ENCODE peak calls at places on chromosomes 7 and 10, in six cellular contexts. K, R, P, T, L and J are unnamed samples.

GRCh38 chr10:114458955-114459354 is 54.7 kb upstream of the AFAP1L2 start:
- DNase-seq in T (peak; percentile 68), K (no peak), R (peak; percentile 40), P (no peak), L (no peak), J (peak; percentile 84)

GRCh38 chr10:44998146-44998631 is 2.5 kb upstream of the ZNF22 start:
- DNase-seq in R (no peak), L (peak; percentile 25), T (peak; percentile 75), P (no peak), K (no peak), J (peak; percentile 89)

GRCh38 chr10:9035355-9035754 is 980.9 kb downstream of the GATA3 start:
- DNase-seq in T (no peak), P (no peak), K (no peak), L (no peak), R (no peak), J (no peak)

GRCh38 chr10:21758239-21758638 is 224.2 kb downstream of the MLLT10 start:
- DNase-seq in K (no peak), P (no peak), R (no peak), L (no peak), T (no peak), J (no peak)

GRCh38 chr10:89540550-89540949 is 5.2 kb upstream of the SLC16A12 start:
- DNase-seq in P (no peak), K (no peak), L (no peak), T (no peak), R (no peak), J (no peak)

GRCh38 chr10:29669149-29669548 is 34.4 kb upstream of the SVIL start:
- DNase-seq in K (no peak), T (no peak), P (no peak), L (no peak), R (no peak), J (no peak)

GRCh38 chr10:128095023-128095752 is 31.0 kb downstream of the MKI67 start:
- DNase-seq in R (no peak), P (no peak), K (no peak), L (no peak), T (no peak), J (no peak)

GRCh38 chr7:35875292-35875691 is 74.4 kb downstream of the SEPTIN7 start:
- DNase-seq in K (no peak), L (no peak), T (no peak), R (no peak), P (no peak), J (no peak)

GRCh38 chr7:155808551-155809331 is 3.5 kb downstream of the SHH start:
- DNase-seq in R (peak; percentile 64), T (no peak), L (no peak), K (no peak), P (no peak), J (no peak)

GRCh38 chr7:140230517-140230861 is 53.7 kb upstream of the KDM7A start:
- DNase-seq in P (no peak), R (no peak), K (no peak), L (no peak), T (no peak), J (no peak)

GRCh38 chr7:143279186-143280098 is 5.3 kb upstream of the TMEM139 start:
- DNase-seq in R (peak; percentile 27), P (no peak), L (no peak), T (no peak), K (no peak), J (no peak)

GRCh38 chr7:13903997-13904396 is 85.5 kb downstream of the ETV1 start:
- DNase-seq in R (no peak), P (no peak), T (no peak), L (no peak), K (no peak), J (no peak)

GRCh38 chr7:28957064-28957821 is 887 bp downstream of the TRIL start:
- DNase-seq in K (no peak), P (no peak), R (no peak), L (peak; percentile 25), T (peak; percentile 68), J (peak; percentile 91)

GRCh38 chr10:99571816-99572215 is 39.1 kb downstream of the NKX2-3 start:
- DNase-seq in T (no peak), L (no peak), P (no peak), R (no peak), K (no peak), J (no peak)
- H3K27ac ChIP-seq in T (no peak overlapping the region), L (no peak overlapping the region), P (no peak overlapping the region), R (no peak overlapping the region), K (no peak overlapping the region), J (no peak overlapping the region)

GRCh38 chr10:104330168-104331117 is 7.8 kb downstream of the ITPRIP start:
- DNase-seq in T (peak; percentile 94), P (peak; percentile 69), L (peak; percentile 78), K (no peak), R (no peak), J (peak; percentile 96)
- TF ChIP-seq EP300 in T (no peak), P (peak; percentile 93), L (no peak), K (no peak), R (peak; percentile 50), J (peak; percentile 79)

GRCh38 chr7:30313348-30313747 is 29.0 kb downstream of the ZNRF2 start:
- DNase-seq in K (no peak), R (no peak), L (no peak), T (no peak), P (no peak), J (no peak)

GRCh38 chr7:30313793-30314192 is 29.4 kb downstream of the ZNRF2 start:
- DNase-seq in P (no peak), K (no peak), R (no peak), T (no peak), L (no peak), J (no peak)

GRCh38 chr7:30312186-30312585 is 27.8 kb downstream of the ZNRF2 start:
- DNase-seq in T (no peak), K (no peak), P (no peak), R (no peak), L (no peak), J (no peak)

GRCh38 chr7:30310674-30311362 is 26.4 kb downstream of the ZNRF2 start:
- DNase-seq in K (no peak), P (no peak), L (no peak), T (no peak), R (no peak), J (no peak)

DNA sequence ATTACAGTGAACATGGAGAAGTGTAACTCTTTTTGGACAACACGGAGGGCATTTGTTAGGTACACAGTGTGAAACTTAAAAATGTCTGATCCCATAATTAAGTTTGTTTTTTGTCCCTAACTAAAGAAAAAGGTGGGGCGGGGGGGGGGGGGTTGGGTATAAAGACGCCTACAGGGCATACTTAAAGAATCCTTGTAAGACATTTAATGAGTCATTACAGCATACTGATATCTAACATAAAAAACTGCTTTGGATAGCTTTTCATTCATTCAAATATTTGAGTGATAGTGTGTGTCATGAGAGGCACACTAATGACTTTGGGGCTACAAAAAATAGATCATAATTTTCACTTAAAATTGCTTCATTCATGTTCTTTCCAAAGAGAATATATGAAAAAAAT is 31.2 kb downstream of the ZNRF2 start:
- DNase-seq in R (no peak), L (no peak), T (no peak), P (no peak), K (no peak), J (no peak)
- H3K27ac ChIP-seq in R (no peak overlapping the region), L (no peak overlapping the region), T (no peak overlapping the region), P (no peak overlapping the region), K (no peak overlapping the region), J (no peak overlapping the region)

DNA sequence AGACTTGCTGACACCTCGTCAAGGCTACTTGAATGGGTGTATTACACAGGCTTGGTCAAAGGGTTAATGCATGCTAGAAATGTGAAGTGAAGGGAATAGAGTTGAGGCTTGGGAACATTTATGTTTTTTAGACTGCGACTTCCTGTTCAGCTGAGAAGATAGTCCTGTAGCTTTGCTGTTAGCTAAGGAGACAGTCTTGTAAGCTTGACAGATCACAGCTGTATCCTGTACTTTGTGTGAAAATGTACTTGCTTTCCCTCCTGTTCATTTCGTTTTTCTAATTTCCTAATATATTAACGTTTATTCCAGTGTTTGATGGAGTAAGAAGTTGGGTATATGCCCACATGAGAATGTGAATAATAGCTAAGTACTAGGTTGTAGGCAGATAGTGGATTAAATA is 52.2 kb downstream of the ADD3 start:
- DNase-seq in P (no peak), L (no peak), K (no peak), T (no peak), R (no peak), J (no peak)
- TF ChIP-seq EP300 in P (no peak), L (no peak), K (no peak), T (no peak), R (no peak), J (no peak)

DNA sequence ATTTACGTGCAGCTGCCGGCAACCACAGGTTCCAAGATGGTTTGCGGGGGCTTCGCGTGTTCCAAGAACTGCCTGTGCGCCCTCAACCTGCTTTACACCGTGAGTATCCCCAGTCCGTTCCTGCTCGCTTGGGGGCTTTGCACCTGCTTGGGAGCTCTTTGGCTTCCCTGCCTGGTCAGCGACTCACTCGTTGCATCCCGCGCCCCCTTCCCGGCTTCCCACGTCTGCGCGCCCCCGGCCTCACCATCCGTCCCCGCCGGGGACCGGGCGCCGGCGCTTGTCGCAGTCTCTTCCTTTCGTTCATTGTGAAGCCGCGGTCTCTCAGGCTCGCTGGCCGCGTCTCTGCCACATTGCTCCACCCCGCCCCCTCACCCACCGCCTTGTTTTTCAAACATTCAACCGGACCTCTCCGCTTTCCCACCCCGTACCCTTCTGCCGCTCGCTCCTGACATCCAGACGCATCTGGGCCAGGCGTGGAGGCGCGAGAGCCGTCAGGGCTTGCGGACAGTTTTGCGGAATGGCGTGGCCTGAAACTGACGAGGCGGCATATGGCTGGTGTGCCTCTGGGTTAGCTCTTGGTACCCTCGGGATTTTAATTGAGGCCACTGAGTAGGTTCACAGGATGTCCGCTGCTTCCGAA is 497 bp downstream of the TSPAN13 start:
- DNase-seq in P (no peak), T (no peak), R (no peak), L (peak; percentile 13), K (no peak), J (no peak)
- H3K27ac ChIP-seq in P (peak overlapping the region; percentile 72), T (peak overlapping the region; percentile 46), R (peak overlapping the region; percentile 68), L (no peak overlapping the region), K (no peak overlapping the region), J (peak overlapping the region; percentile 43)

DNA sequence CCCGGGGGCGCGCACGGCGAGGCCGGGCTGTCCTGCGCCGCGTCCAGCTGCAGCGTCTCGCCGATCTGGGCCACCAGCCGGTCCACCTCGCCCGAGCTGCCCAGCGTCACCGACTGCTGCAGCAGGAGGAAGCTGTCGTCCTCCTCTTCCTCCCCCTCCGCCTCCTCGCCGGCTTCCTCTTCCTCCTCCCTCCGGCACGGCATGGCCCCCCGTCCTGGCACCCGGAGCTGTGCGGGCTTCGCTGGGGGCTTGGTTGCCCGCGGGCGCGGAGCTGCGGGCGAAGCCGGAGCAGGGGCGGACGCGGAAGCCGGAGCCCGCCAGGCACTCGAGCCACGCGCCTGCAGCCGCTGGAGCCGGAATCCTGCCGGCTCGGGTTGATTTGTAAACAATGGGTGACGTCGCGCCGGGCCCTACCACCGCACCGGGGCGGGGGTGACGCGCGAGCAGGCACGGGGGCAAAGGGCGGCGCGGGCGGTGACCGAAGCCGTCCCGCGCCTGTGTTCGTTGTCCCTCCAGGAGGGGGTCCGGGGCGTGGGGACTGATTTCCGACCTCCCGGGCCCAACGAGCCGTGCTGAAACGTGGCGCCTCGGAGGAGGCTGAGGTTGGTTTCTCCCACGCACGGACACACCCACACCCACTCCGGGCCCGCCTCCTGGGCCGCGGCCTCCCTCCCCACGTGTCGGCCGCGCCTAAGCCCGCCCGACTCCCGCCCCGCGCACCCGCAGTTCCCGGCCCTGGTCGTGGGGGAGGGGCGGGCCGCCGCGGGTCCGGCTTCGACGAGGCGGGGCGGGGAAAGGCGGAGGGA is at the start of gene FRAT2:
- DNase-seq in L (peak; percentile 91), T (peak; percentile 96), R (peak; percentile 91), K (peak; percentile 47), P (peak; percentile 81), J (peak; percentile 97)
- TF ChIP-seq EP300 in L (no peak), T (no peak), R (no peak), K (no peak), P (peak; percentile 92), J (no peak)